ENCODE peak calls at places on chromosomes 11 and 22, in ten cellular contexts. W is colonic mucosa; E is COR-L47; P is HFFc6; N is EH; A is HEK293T; K is stimulated activated CD4-positive, alpha-beta T cell treated with anti-CD3 and anti-CD28 coated beads, TNF-alpha, amount 100 ng/mL, for 48 hours; D is NCI-H2029 treated with DMSO at 0.1 percent for 48 hours; S is GM03348; J is amniotic stem cell. V is an unnamed sample.
A peak's percentile ranks its signal among the peaks of the same experiment; 100 is the strongest.

GRCh38 chr11:66956689-66957290 is 1.4 kb downstream of the PC start:
- DNase-seq in W (no peak), E (no peak), P (peak; percentile 50), N (peak; percentile 79), A (no peak), K (no peak), D (no peak), S (peak; percentile 58), J (no peak), V (no peak)

GRCh38 chr22:16824718-16825687 is at the start of gene XKR3:
- DNase-seq in W (no peak), E (no peak), P (no peak), N (no peak), A (no peak), K (no peak), D (no peak), S (peak; percentile 13), J (no peak), V (no peak)

GRCh38 chr22:48084041-48084748 is 1321.7 kb downstream of the TBC1D22A start:
- DNase-seq in W (no peak), E (no peak), P (no peak), N (no peak), A (no peak), K (no peak), D (peak; percentile 9), S (no peak), J (no peak), V (no peak)

GRCh38 chr22:50136431-50137047 is 34.0 kb upstream of the PANX2 start:
- DNase-seq in W (no peak), E (peak; percentile 35), P (no peak), N (no peak), A (no peak), K (no peak), D (peak; percentile 41), S (no peak), J (no peak), V (no peak)

GRCh38 chr11:68275721-68276488 is 4.1 kb upstream of the C11orf24 start:
- DNase-seq in W (no peak), E (no peak), P (no peak), N (no peak), A (no peak), K (no peak), D (no peak), S (no peak), J (no peak), V (no peak)

GRCh38 chr11:65698205-65698604 is 13.8 kb upstream of the KAT5 start:
- DNase-seq in W (peak; percentile 66), E (no peak), P (no peak), N (no peak), A (no peak), K (no peak), D (no peak), S (no peak), J (no peak), V (no peak)

GRCh38 chr11:96155627-96156378 is 187.2 kb downstream of the MAML2 start:
- DNase-seq in W (peak; percentile 48), E (peak; percentile 42), P (peak; percentile 98), N (peak; percentile 99), A (peak; percentile 34), K (peak; percentile 47), D (no peak), S (peak; percentile 79), J (peak; percentile 90), V (peak; percentile 77)

GRCh38 chr11:12248330-12248729 is 129.0 kb upstream of the PARVA start:
- DNase-seq in W (peak; percentile 94), E (peak; percentile 89), P (no peak), N (peak; percentile 39), A (no peak), K (no peak), D (peak; percentile 97), S (no peak), J (no peak), V (no peak)

GRCh38 chr22:19728836-19729235 is 5.5 kb downstream of the GP1BB start:
- DNase-seq in W (no peak), E (no peak), P (no peak), N (no peak), A (no peak), K (no peak), D (no peak), S (no peak), J (no peak), V (no peak)

GRCh38 chr11:5891216-5891800 is 1.7 kb upstream of the OR52E5 start:
- DNase-seq in W (no peak), E (no peak), P (no peak), N (peak; percentile 4), A (no peak), K (no peak), D (peak; percentile 2), S (peak; percentile 18), J (no peak), V (no peak)

GRCh38 chr11:27485930-27486773 is 13.6 kb upstream of the LGR4 start:
- DNase-seq in W (peak; percentile 74), E (peak; percentile 32), P (peak; percentile 72), N (peak; percentile 68), A (no peak), K (no peak), D (peak; percentile 58), S (peak; percentile 61), J (no peak), V (no peak)

GRCh38 chr11:101470414-101470813 is 113.4 kb downstream of the TRPC6 start:
- DNase-seq in W (no peak), E (no peak), P (no peak), N (no peak), A (no peak), K (no peak), D (no peak), S (peak; percentile 5), J (no peak), V (no peak)

GRCh38 chr11:87453531-87454089 is 415.9 kb downstream of the TMEM135 start:
- DNase-seq in W (no peak), E (no peak), P (no peak), N (no peak), A (no peak), K (no peak), D (peak; percentile 45), S (no peak), J (no peak), V (no peak)

GRCh38 chr22:21824439-21824912 is 43.0 kb downstream of the MAPK1 start:
- DNase-seq in W (no peak), E (no peak), P (no peak), N (no peak), A (no peak), K (no peak), D (no peak), S (no peak), J (no peak), V (no peak)

GRCh38 chr11:31959711-31960110 is 131.2 kb upstream of the RCN1 start:
- DNase-seq in W (no peak), E (no peak), P (peak; percentile 42), N (peak; percentile 78), A (no peak), K (no peak), D (no peak), S (no peak), J (no peak), V (peak; percentile 28)

GRCh38 chr22:29251265-29251664 is 16.5 kb downstream of the RHBDD3 start:
- DNase-seq in W (no peak), E (no peak), P (no peak), N (no peak), A (no peak), K (no peak), D (no peak), S (no peak), J (no peak), V (no peak)

GRCh38 chr11:99505319-99505718 is 484.6 kb downstream of the CNTN5 start:
- DNase-seq in W (no peak), E (no peak), P (peak; percentile 2), N (no peak), A (no peak), K (no peak), D (no peak), S (peak; percentile 70), J (no peak), V (peak; percentile 28)

GRCh38 chr11:121466063-121466794 is 13.5 kb upstream of the SORL1-AS1 start:
- DNase-seq in W (peak; percentile 97), E (peak; percentile 87), P (peak; percentile 93), N (peak; percentile 98), A (peak; percentile 61), K (no peak), D (peak; percentile 66), S (peak; percentile 96), J (peak; percentile 70), V (peak; percentile 95)

GRCh38 chr11:83157755-83158473 is 983 bp downstream of the PCF11 start:
- DNase-seq in W (peak; percentile 65), E (peak; percentile 19), P (peak; percentile 25), N (peak; percentile 62), A (peak; percentile 41), K (no peak), D (no peak), S (peak; percentile 66), J (peak; percentile 7), V (peak; percentile 31)

V was measured in HTR-8/SVneo.